ENCODE peak calls at places on chromosomes 4 and X, in four cellular contexts. D is A673; S is stimulated activated CD4-positive, alpha-beta T cell treated with anti-CD3 and anti-CD28 coated beads, Interleukin-15, amount 100 ng/mL, for 1 hour; Z is T-cell. W is an unnamed sample.

GRCh38 chrX:17792842-17793241 is 55.5 kb downstream of the SCML1 start:
- DNase-seq in Z (no peak), D (no peak), S (no peak), W (no peak)

GRCh38 chr4:113468165-113469022 is 293.1 kb downstream of the CAMK2D start:
- DNase-seq in Z (no peak), D (peak; percentile 69), S (no peak), W (peak; percentile 95)

GRCh38 chr4:165877291-165877690 is 4.3 kb downstream of the TLL1 start:
- DNase-seq in S (no peak), D (peak; percentile 71), Z (no peak), W (no peak)

GRCh38 chr4:83217721-83218522 is 66.7 kb downstream of the COQ2 start:
- DNase-seq in D (no peak), Z (peak; percentile 81), S (no peak), W (no peak)

GRCh38 chr4:74969507-74970474 is 36.9 kb downstream of the PARM1 start:
- DNase-seq in S (no peak), D (peak; percentile 0), Z (no peak), W (peak; percentile 56)

GRCh38 chr4:5796976-5797375 is 86.0 kb downstream of the EVC start:
- DNase-seq in Z (no peak), S (no peak), D (no peak), W (no peak)

GRCh38 chr4:55921093-55921492 is 27.7 kb upstream of the CEP135 start:
- DNase-seq in Z (no peak), D (no peak), S (no peak), W (no peak)

GRCh38 chr4:183860726-183861125 is 44.4 kb upstream of the STOX2 start:
- DNase-seq in S (no peak), D (no peak), Z (no peak), W (no peak)

GRCh38 chrX:2654436-2655340 is 36.4 kb upstream of the CD99 start:
- DNase-seq in S (no peak), Z (no peak), D (no peak), W (no peak)